ENCODE peak calls at places on chromosomes 5 and 9, in seven cellular contexts. W, V, G, A, M, H and E are unnamed samples.

GRCh38 chr5:59673438-59674058 is 220.0 kb downstream of the PDE4D start:
- DNase-seq in W (no peak), V (peak), G (peak), A (peak), M (no peak), H (peak), E (peak)

GRCh38 chr5:124193371-124193789 is 553.1 kb downstream of the ZNF608 start:
- DNase-seq in W (no peak), V (no peak), G (no peak), A (peak), M (no peak), H (no peak), E (peak)

GRCh38 chr5:120817044-120817985 is 353.2 kb downstream of the PRR16 start:
- DNase-seq in W (no peak), V (peak), G (no peak), A (peak), M (no peak), H (no peak), E (peak)

GRCh38 chr5:157554180-157555030 is 21.2 kb downstream of the ADAM19 start:
- DNase-seq in W (no peak), V (no peak), G (no peak), A (no peak), M (no peak), H (no peak), E (no peak)

GRCh38 chr9:114364123-114364522 is 23.7 kb downstream of the AKNA start:
- DNase-seq in W (no peak), V (no peak), G (peak), A (peak), M (no peak), H (no peak), E (peak)

GRCh38 chr5:31853398-31854135 is 214.6 kb downstream of the PDZD2 start:
- DNase-seq in W (no peak), V (no peak), G (no peak), A (no peak), M (no peak), H (no peak), E (no peak)

GRCh38 chr9:122356627-122357026 is 14.2 kb upstream of the PTGS1 start:
- DNase-seq in W (no peak), V (no peak), G (no peak), A (no peak), M (no peak), H (no peak), E (no peak)

GRCh38 chr9:89448381-89448780 is 49.5 kb downstream of the SEMA4D start:
- DNase-seq in W (no peak), V (no peak), G (no peak), A (no peak), M (no peak), H (no peak), E (no peak)

GRCh38 chr5:159509002-159509660 is 178.8 kb upstream of the IL12B start:
- DNase-seq in W (no peak), V (no peak), G (no peak), A (peak), M (no peak), H (no peak), E (no peak)

GRCh38 chr9:6739218-6739617 is 18.6 kb upstream of the KDM4C start:
- DNase-seq in W (no peak), V (peak), G (peak), A (peak), M (no peak), H (no peak), E (peak)